ENCODE peak calls at places on chromosomes 3 and 15, in six cellular contexts. X is GM12891, E is K562, N is HepG2, S is H1, B is GM12878. P is an unnamed sample.
A peak's percentile ranks its signal among the peaks of the same experiment; 100 is the strongest.

GRCh38 chr15:20295238-20295811 is 246.3 kb downstream of the GOLGA6L6 start:
- DNase-seq in N (no peak), E (no peak), B (no peak), S (no peak), X (no peak), P (no peak)

GRCh38 chr15:69304176-69304533 is 5.4 kb downstream of the PAQR5 start:
- DNase-seq in X (no peak), N (peak; percentile 25), E (no peak), S (no peak), B (no peak), P (no peak)

GRCh38 chr3:13217253-13217652 is 144.0 kb upstream of the IQSEC1 start:
- DNase-seq in E (no peak), N (no peak), S (no peak), X (no peak), B (no peak), P (no peak)

GRCh38 chr3:129690406-129690805 is 83.9 kb upstream of the PLXND1 start:
- DNase-seq in X (peak; percentile 21), B (peak; percentile 48), S (no peak), N (peak; percentile 78), E (peak; percentile 63), P (no peak)

GRCh38 chr15:56307180-56307579 is 58.0 kb upstream of the TEX9 start:
- DNase-seq in B (no peak), N (no peak), S (no peak), E (no peak), X (no peak), P (no peak)

GRCh38 chr3:128468285-128468790 is 1.6 kb upstream of the DNAJB8 start:
- DNase-seq in E (no peak), X (no peak), N (no peak), B (no peak), S (no peak), P (no peak)

GRCh38 chr3:15743587-15744009 is 54.2 kb downstream of the ANKRD28 start:
- DNase-seq in N (no peak), X (no peak), B (no peak), S (no peak), E (peak; percentile 16), P (no peak)

GRCh38 chr3:46713898-46714552 is 3.6 kb downstream of the PRSS50 start:
- DNase-seq in B (peak; percentile 71), E (no peak), N (no peak), S (no peak), X (no peak), P (peak; percentile 66)

GRCh38 chr3:141402476-141403171 is 34.3 kb downstream of the ZBTB38 start:
- DNase-seq in S (peak; percentile 77), N (peak; percentile 33), E (no peak), B (no peak), X (no peak), P (no peak)

GRCh38 chr15:57792729-57793449 is 86.4 kb downstream of the POLR2M start:
- DNase-seq in S (no peak), N (no peak), B (no peak), E (no peak), X (no peak), P (no peak)

GRCh38 chr3:195914648-195915473 is 6.5 kb upstream of the TNK2 start:
- DNase-seq in B (peak; percentile 66), N (peak; percentile 91), S (peak; percentile 97), E (peak; percentile 96), X (peak; percentile 79), P (peak; percentile 82)
- TF ChIP-seq POLR2A in B (no peak), N (no peak), S (no peak), E (no peak), X (no peak), P (no peak)

GRCh38 chr15:74798388-74799254 is 14.0 kb upstream of the LMAN1L start:
- DNase-seq in N (no peak), X (peak; percentile 66), B (no peak), S (no peak), E (no peak), P (no peak)
- TF ChIP-seq TAF1 in N (no peak), X (no peak), B (no peak), S (no peak), E (no peak), P (no peak)

DNA sequence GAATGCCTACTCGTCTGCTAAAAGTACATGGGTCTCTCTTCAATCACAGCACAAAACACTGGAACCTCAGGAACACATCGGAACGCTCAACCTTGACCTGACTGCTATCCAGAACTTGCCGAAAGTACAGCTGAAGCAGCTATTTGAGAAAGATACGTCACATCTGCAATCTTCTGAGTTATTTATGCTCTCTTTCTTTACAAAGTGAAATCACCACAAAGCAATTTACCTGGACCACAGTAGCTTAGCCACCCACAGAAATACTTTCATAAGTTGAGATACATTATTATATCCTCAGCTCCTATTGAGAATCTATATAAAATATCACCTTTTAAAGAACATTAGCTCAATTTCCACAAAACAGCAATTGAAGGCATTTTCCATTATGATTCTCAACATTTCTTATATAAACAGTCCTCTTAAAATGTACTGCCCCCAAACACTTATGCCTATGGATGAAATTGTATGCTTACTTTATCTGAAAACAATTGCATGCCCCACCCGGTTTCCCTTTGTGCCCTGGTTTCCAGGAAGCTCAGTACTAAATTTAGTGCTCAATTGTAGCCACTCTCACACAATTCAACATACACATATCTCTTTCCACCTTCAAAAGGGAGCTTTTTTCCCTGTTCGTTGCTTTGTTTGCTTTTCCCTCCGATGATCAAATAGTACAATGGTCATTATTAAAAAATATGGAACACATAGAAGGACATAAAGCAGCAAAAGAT is 31.8 kb downstream of the HEG1 start:
- DNase-seq in X (no peak), N (no peak), B (no peak), E (no peak), S (no peak), P (no peak)
- TF ChIP-seq POLR2A in X (no peak), N (no peak), B (no peak), E (no peak), S (no peak), P (no peak)

DNA sequence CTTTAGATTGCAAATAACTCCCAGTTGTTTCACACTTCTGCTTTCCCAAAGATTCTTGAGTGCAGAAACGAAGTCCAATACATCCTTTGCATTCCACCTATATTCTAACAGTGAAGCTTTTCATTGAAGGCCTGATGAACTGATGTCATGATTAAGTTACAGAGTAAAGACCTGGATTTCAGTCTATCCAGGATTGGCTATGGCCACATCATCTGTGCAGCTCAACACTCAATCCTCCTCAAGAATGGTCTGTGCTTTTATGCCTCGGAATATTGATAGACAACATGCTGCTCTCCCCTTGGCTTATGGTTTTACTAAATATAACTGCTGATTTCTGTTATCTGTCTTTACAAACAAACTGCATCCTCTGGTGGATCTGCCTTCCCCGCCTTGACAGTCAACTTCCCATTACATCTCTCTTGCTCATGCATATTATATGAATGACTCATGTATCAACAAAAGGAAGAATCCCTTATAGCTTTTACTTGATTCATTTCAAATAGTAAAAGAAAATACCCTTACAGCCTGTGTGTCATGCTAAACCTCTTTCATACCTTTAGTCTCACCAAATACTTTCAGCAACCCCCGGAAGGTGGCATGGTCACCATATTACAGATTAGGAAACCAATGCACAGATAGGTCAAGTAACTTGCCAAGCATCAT is 59.5 kb downstream of the SCN11A start:
- DNase-seq in X (no peak), E (no peak), B (no peak), N (no peak), S (no peak), P (no peak)
- TF ChIP-seq TAF1 in X (no peak), E (no peak), B (no peak), N (no peak), S (no peak), P (no peak)

GRCh38 chr15:31325976-31326728 is 483 bp upstream of the KLF13 start:
- DNase-seq in E (peak; percentile 97), X (peak; percentile 96), N (peak; percentile 89), S (peak; percentile 99), B (peak; percentile 92), P (peak; percentile 98)
- TF ChIP-seq POLR2A in E (peak; percentile 70), X (peak; percentile 69), N (no peak), S (no peak), B (peak; percentile 75), P (peak; percentile 78)

DNA sequence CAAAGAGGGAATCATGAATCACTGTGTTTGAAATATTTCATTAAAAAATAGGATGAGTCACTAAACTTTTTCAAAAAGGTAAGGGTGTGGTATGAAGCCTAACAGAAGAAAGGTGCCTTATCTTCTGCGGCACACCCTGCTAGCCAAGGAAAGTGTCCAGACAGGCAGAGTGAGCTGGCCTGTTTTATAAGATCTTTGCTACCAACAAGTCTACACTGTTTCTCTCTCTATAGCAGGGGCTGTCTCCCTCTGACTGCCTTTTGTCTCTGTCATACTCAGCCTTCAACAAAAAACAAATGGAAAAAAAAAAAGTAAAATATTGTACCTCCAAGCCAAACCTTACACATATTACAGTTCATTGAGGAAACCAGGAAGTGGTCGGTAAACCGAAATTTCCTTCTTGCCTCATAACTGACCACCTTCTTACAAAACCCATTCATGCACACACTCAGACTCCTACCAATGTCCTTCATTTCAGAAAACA is 9.1 kb downstream of the ZDHHC3 start:
- DNase-seq in X (no peak), B (no peak), S (no peak), N (no peak), E (peak; percentile 82), P (no peak)
- TF ChIP-seq TAF1 in X (no peak), B (no peak), S (no peak), N (no peak), E (no peak), P (no peak)

P was measured in GM12892.